ENCODE peak calls at places on chromosomes 2 and 18, in nine cellular contexts. One of them, this sample, is unnamed.

GRCh38 chr18:33201509-33201926 is 239.0 kb downstream of the CCDC178 start:
- DNase-seq in HTR-8/SVneo: no peak
- DNase-seq in DMS 273 treated with DMSO at 0.1 percent for 48 hours: no peak
- DNase-seq in fibroblast of lung: peak
- DNase-seq in iPS-NIHi11: peak
- DNase-seq in T-helper 1 cell: no peak
- DNase-seq in NCI-H2081: peak
- DNase-seq in mesenchymal stem cell: peak
- DNase-seq in left ventricle myocardium inferior: no peak
- DNase-seq in this sample: peak

GRCh38 chr2:127567351-127567854 is 31.9 kb downstream of the MYO7B start:
- DNase-seq in HTR-8/SVneo: no peak
- DNase-seq in DMS 273 treated with DMSO at 0.1 percent for 48 hours: no peak
- DNase-seq in fibroblast of lung: no peak
- DNase-seq in iPS-NIHi11: no peak
- DNase-seq in T-helper 1 cell: no peak
- DNase-seq in NCI-H2081: no peak
- DNase-seq in mesenchymal stem cell: no peak
- DNase-seq in left ventricle myocardium inferior: no peak
- DNase-seq in this sample: no peak

GRCh38 chr2:235999011-235999410 is 169.2 kb downstream of the GBX2 start:
- DNase-seq in HTR-8/SVneo: no peak
- DNase-seq in DMS 273 treated with DMSO at 0.1 percent for 48 hours: no peak
- DNase-seq in fibroblast of lung: no peak
- DNase-seq in iPS-NIHi11: no peak
- DNase-seq in T-helper 1 cell: no peak
- DNase-seq in NCI-H2081: no peak
- DNase-seq in mesenchymal stem cell: no peak
- DNase-seq in left ventricle myocardium inferior: no peak
- DNase-seq in this sample: no peak

GRCh38 chr18:1092228-1092627 is 187.6 kb downstream of the ADCYAP1 start:
- DNase-seq in HTR-8/SVneo: no peak
- DNase-seq in DMS 273 treated with DMSO at 0.1 percent for 48 hours: no peak
- DNase-seq in fibroblast of lung: no peak
- DNase-seq in iPS-NIHi11: peak
- DNase-seq in T-helper 1 cell: no peak
- DNase-seq in NCI-H2081: no peak
- DNase-seq in mesenchymal stem cell: no peak
- DNase-seq in left ventricle myocardium inferior: no peak
- DNase-seq in this sample: no peak

GRCh38 chr2:119049968-119050657 is 108.1 kb downstream of the MARCO start:
- DNase-seq in HTR-8/SVneo: no peak
- DNase-seq in DMS 273 treated with DMSO at 0.1 percent for 48 hours: no peak
- DNase-seq in fibroblast of lung: no peak
- DNase-seq in iPS-NIHi11: no peak
- DNase-seq in T-helper 1 cell: no peak
- DNase-seq in NCI-H2081: peak
- DNase-seq in mesenchymal stem cell: no peak
- DNase-seq in left ventricle myocardium inferior: no peak
- DNase-seq in this sample: peak

GRCh38 chr2:53021285-53021684 is 746.3 kb upstream of the CHAC2 start:
- DNase-seq in HTR-8/SVneo: no peak
- DNase-seq in DMS 273 treated with DMSO at 0.1 percent for 48 hours: no peak
- DNase-seq in fibroblast of lung: peak
- DNase-seq in iPS-NIHi11: no peak
- DNase-seq in T-helper 1 cell: no peak
- DNase-seq in NCI-H2081: no peak
- DNase-seq in mesenchymal stem cell: peak
- DNase-seq in left ventricle myocardium inferior: no peak
- DNase-seq in this sample: no peak

GRCh38 chr2:226788881-226789485 is 10.6 kb downstream of the IRS1 start:
- DNase-seq in HTR-8/SVneo: no peak
- DNase-seq in DMS 273 treated with DMSO at 0.1 percent for 48 hours: no peak
- DNase-seq in fibroblast of lung: peak
- DNase-seq in iPS-NIHi11: no peak
- DNase-seq in T-helper 1 cell: no peak
- DNase-seq in NCI-H2081: no peak
- DNase-seq in mesenchymal stem cell: no peak
- DNase-seq in left ventricle myocardium inferior: no peak
- DNase-seq in this sample: no peak

GRCh38 chr2:133109772-133110171 is 439.8 kb upstream of the LYPD1 start:
- DNase-seq in HTR-8/SVneo: peak
- DNase-seq in DMS 273 treated with DMSO at 0.1 percent for 48 hours: no peak
- DNase-seq in fibroblast of lung: peak
- DNase-seq in iPS-NIHi11: no peak
- DNase-seq in T-helper 1 cell: no peak
- DNase-seq in NCI-H2081: no peak
- DNase-seq in mesenchymal stem cell: no peak
- DNase-seq in left ventricle myocardium inferior: no peak
- DNase-seq in this sample: no peak

GRCh38 chr2:233449071-233449901 is 95.0 kb downstream of the DGKD start:
- DNase-seq in HTR-8/SVneo: peak
- DNase-seq in DMS 273 treated with DMSO at 0.1 percent for 48 hours: no peak
- DNase-seq in fibroblast of lung: peak
- DNase-seq in iPS-NIHi11: peak
- DNase-seq in T-helper 1 cell: no peak
- DNase-seq in NCI-H2081: peak
- DNase-seq in mesenchymal stem cell: peak
- DNase-seq in left ventricle myocardium inferior: no peak
- DNase-seq in this sample: no peak

GRCh38 chr18:75293591-75293990 is 83.0 kb downstream of the TSHZ1 start:
- DNase-seq in HTR-8/SVneo: no peak
- DNase-seq in DMS 273 treated with DMSO at 0.1 percent for 48 hours: no peak
- DNase-seq in fibroblast of lung: no peak
- DNase-seq in iPS-NIHi11: no peak
- DNase-seq in T-helper 1 cell: no peak
- DNase-seq in NCI-H2081: no peak
- DNase-seq in mesenchymal stem cell: peak
- DNase-seq in left ventricle myocardium inferior: no peak
- DNase-seq in this sample: no peak

GRCh38 chr2:217622205-217622621 is 380.6 kb downstream of the TNS1 start:
- DNase-seq in HTR-8/SVneo: peak
- DNase-seq in DMS 273 treated with DMSO at 0.1 percent for 48 hours: no peak
- DNase-seq in fibroblast of lung: peak
- DNase-seq in iPS-NIHi11: peak
- DNase-seq in T-helper 1 cell: no peak
- DNase-seq in NCI-H2081: peak
- DNase-seq in mesenchymal stem cell: peak
- DNase-seq in left ventricle myocardium inferior: no peak
- DNase-seq in this sample: peak

GRCh38 chr2:105789745-105790466 is 45.2 kb downstream of the NCK2 start:
- DNase-seq in HTR-8/SVneo: no peak
- DNase-seq in DMS 273 treated with DMSO at 0.1 percent for 48 hours: no peak
- DNase-seq in fibroblast of lung: peak
- DNase-seq in iPS-NIHi11: no peak
- DNase-seq in T-helper 1 cell: peak
- DNase-seq in NCI-H2081: no peak
- DNase-seq in mesenchymal stem cell: peak
- DNase-seq in left ventricle myocardium inferior: no peak
- DNase-seq in this sample: no peak

GRCh38 chr2:904243-905024 is 46.2 kb upstream of the SNTG2 start:
- DNase-seq in HTR-8/SVneo: no peak
- DNase-seq in DMS 273 treated with DMSO at 0.1 percent for 48 hours: no peak
- DNase-seq in fibroblast of lung: no peak
- DNase-seq in iPS-NIHi11: peak
- DNase-seq in T-helper 1 cell: no peak
- DNase-seq in NCI-H2081: peak
- DNase-seq in mesenchymal stem cell: no peak
- DNase-seq in left ventricle myocardium inferior: no peak
- DNase-seq in this sample: no peak

GRCh38 chr2:2038746-2039530 is 292.1 kb downstream of the MYT1L start:
- DNase-seq in HTR-8/SVneo: no peak
- DNase-seq in DMS 273 treated with DMSO at 0.1 percent for 48 hours: no peak
- DNase-seq in fibroblast of lung: no peak
- DNase-seq in iPS-NIHi11: no peak
- DNase-seq in T-helper 1 cell: no peak
- DNase-seq in NCI-H2081: no peak
- DNase-seq in mesenchymal stem cell: no peak
- DNase-seq in left ventricle myocardium inferior: no peak
- DNase-seq in this sample: no peak

GRCh38 chr2:85447222-85447585 is 28.7 kb downstream of the SH2D6 start:
- DNase-seq in HTR-8/SVneo: no peak
- DNase-seq in DMS 273 treated with DMSO at 0.1 percent for 48 hours: no peak
- DNase-seq in fibroblast of lung: no peak
- DNase-seq in iPS-NIHi11: peak
- DNase-seq in T-helper 1 cell: no peak
- DNase-seq in NCI-H2081: no peak
- DNase-seq in mesenchymal stem cell: no peak
- DNase-seq in left ventricle myocardium inferior: no peak
- DNase-seq in this sample: no peak

GRCh38 chr2:143217512-143218136 is 88.4 kb downstream of the ARHGAP15 start:
- DNase-seq in HTR-8/SVneo: no peak
- DNase-seq in DMS 273 treated with DMSO at 0.1 percent for 48 hours: no peak
- DNase-seq in fibroblast of lung: no peak
- DNase-seq in iPS-NIHi11: no peak
- DNase-seq in T-helper 1 cell: no peak
- DNase-seq in NCI-H2081: no peak
- DNase-seq in mesenchymal stem cell: no peak
- DNase-seq in left ventricle myocardium inferior: no peak
- DNase-seq in this sample: no peak

GRCh38 chr2:12044857-12045256 is 298.4 kb downstream of the LPIN1 start:
- DNase-seq in HTR-8/SVneo: no peak
- DNase-seq in DMS 273 treated with DMSO at 0.1 percent for 48 hours: no peak
- DNase-seq in fibroblast of lung: no peak
- DNase-seq in iPS-NIHi11: no peak
- DNase-seq in T-helper 1 cell: peak
- DNase-seq in NCI-H2081: no peak
- DNase-seq in mesenchymal stem cell: no peak
- DNase-seq in left ventricle myocardium inferior: no peak
- DNase-seq in this sample: no peak

GRCh38 chr18:76685402-76685801 is 137.0 kb upstream of the ZNF236 start:
- DNase-seq in HTR-8/SVneo: no peak
- DNase-seq in DMS 273 treated with DMSO at 0.1 percent for 48 hours: no peak
- DNase-seq in fibroblast of lung: no peak
- DNase-seq in iPS-NIHi11: no peak
- DNase-seq in T-helper 1 cell: no peak
- DNase-seq in NCI-H2081: no peak
- DNase-seq in mesenchymal stem cell: no peak
- DNase-seq in left ventricle myocardium inferior: no peak
- DNase-seq in this sample: no peak

GRCh38 chr2:107027205-107027604 is 141.2 kb upstream of the ST6GAL2 start:
- DNase-seq in HTR-8/SVneo: no peak
- DNase-seq in DMS 273 treated with DMSO at 0.1 percent for 48 hours: no peak
- DNase-seq in fibroblast of lung: no peak
- DNase-seq in iPS-NIHi11: no peak
- DNase-seq in T-helper 1 cell: no peak
- DNase-seq in NCI-H2081: no peak
- DNase-seq in mesenchymal stem cell: no peak
- DNase-seq in left ventricle myocardium inferior: no peak
- DNase-seq in this sample: no peak

GRCh38 chr2:165214093-165214492 is 10.2 kb upstream of the SCN3A start:
- DNase-seq in HTR-8/SVneo: no peak
- DNase-seq in DMS 273 treated with DMSO at 0.1 percent for 48 hours: no peak
- DNase-seq in fibroblast of lung: no peak
- DNase-seq in iPS-NIHi11: no peak
- DNase-seq in T-helper 1 cell: no peak
- DNase-seq in NCI-H2081: no peak
- DNase-seq in mesenchymal stem cell: no peak
- DNase-seq in left ventricle myocardium inferior: no peak
- DNase-seq in this sample: peak

GRCh38 chr2:8907764-8908163 is 70.4 kb upstream of the KIDINS220 start:
- DNase-seq in HTR-8/SVneo: no peak
- DNase-seq in DMS 273 treated with DMSO at 0.1 percent for 48 hours: no peak
- DNase-seq in fibroblast of lung: no peak
- DNase-seq in iPS-NIHi11: no peak
- DNase-seq in T-helper 1 cell: no peak
- DNase-seq in NCI-H2081: no peak
- DNase-seq in mesenchymal stem cell: no peak
- DNase-seq in left ventricle myocardium inferior: no peak
- DNase-seq in this sample: no peak

GRCh38 chr2:16136461-16137035 is 196.2 kb downstream of the MYCN start:
- DNase-seq in HTR-8/SVneo: no peak
- DNase-seq in DMS 273 treated with DMSO at 0.1 percent for 48 hours: no peak
- DNase-seq in fibroblast of lung: no peak
- DNase-seq in iPS-NIHi11: no peak
- DNase-seq in T-helper 1 cell: no peak
- DNase-seq in NCI-H2081: no peak
- DNase-seq in mesenchymal stem cell: no peak
- DNase-seq in left ventricle myocardium inferior: no peak
- DNase-seq in this sample: no peak

GRCh38 chr2:127425540-127426490 is 7.6 kb downstream of the PROC start:
- DNase-seq in HTR-8/SVneo: no peak
- DNase-seq in DMS 273 treated with DMSO at 0.1 percent for 48 hours: no peak
- DNase-seq in fibroblast of lung: no peak
- DNase-seq in iPS-NIHi11: no peak
- DNase-seq in T-helper 1 cell: no peak
- DNase-seq in NCI-H2081: no peak
- DNase-seq in mesenchymal stem cell: no peak
- DNase-seq in left ventricle myocardium inferior: no peak
- DNase-seq in this sample: no peak

GRCh38 chr2:25286025-25286400 is 55.7 kb downstream of the DNMT3A start:
- DNase-seq in HTR-8/SVneo: no peak
- DNase-seq in DMS 273 treated with DMSO at 0.1 percent for 48 hours: no peak
- DNase-seq in fibroblast of lung: no peak
- DNase-seq in iPS-NIHi11: peak
- DNase-seq in T-helper 1 cell: peak
- DNase-seq in NCI-H2081: peak
- DNase-seq in mesenchymal stem cell: no peak
- DNase-seq in left ventricle myocardium inferior: no peak
- DNase-seq in this sample: no peak

GRCh38 chr2:98806266-98806697 is 75.3 kb upstream of the MGAT4A start:
- DNase-seq in HTR-8/SVneo: peak
- DNase-seq in DMS 273 treated with DMSO at 0.1 percent for 48 hours: peak
- DNase-seq in fibroblast of lung: peak
- DNase-seq in iPS-NIHi11: peak
- DNase-seq in T-helper 1 cell: no peak
- DNase-seq in NCI-H2081: peak
- DNase-seq in mesenchymal stem cell: no peak
- DNase-seq in left ventricle myocardium inferior: peak
- DNase-seq in this sample: peak

GRCh38 chr2:207142461-207142860 is 23.3 kb downstream of the KLF7 start:
- DNase-seq in HTR-8/SVneo: no peak
- DNase-seq in DMS 273 treated with DMSO at 0.1 percent for 48 hours: no peak
- DNase-seq in fibroblast of lung: no peak
- DNase-seq in iPS-NIHi11: no peak
- DNase-seq in T-helper 1 cell: no peak
- DNase-seq in NCI-H2081: no peak
- DNase-seq in mesenchymal stem cell: no peak
- DNase-seq in left ventricle myocardium inferior: no peak
- DNase-seq in this sample: no peak

This sample was measured in NCI-H146.